ENCODE peak calls at places on chromosome 11, in seven cellular contexts. A, T, B, Q, M, F and E are unnamed samples.

GRCh38 chr11:104852811-104853210 is 45.4 kb downstream of the CASP12 start:
- DNase-seq in A (no peak), T (no peak), B (no peak), Q (no peak), M (no peak), F (no peak), E (no peak)

GRCh38 chr11:120781486-120782120 is 242.3 kb upstream of the TBCEL start:
- DNase-seq in A (no peak), T (no peak), B (no peak), Q (no peak), M (no peak), F (no peak), E (no peak)

GRCh38 chr11:102868359-102868758 is 6.4 kb downstream of the MMP12 start:
- DNase-seq in A (no peak), T (no peak), B (no peak), Q (no peak), M (no peak), F (no peak), E (no peak)

GRCh38 chr11:96000064-96000463 is 76.2 kb upstream of the MTMR2 start:
- DNase-seq in A (no peak), T (no peak), B (no peak), Q (no peak), M (peak; percentile 13), F (no peak), E (no peak)

GRCh38 chr11:81674211-81674610 is 1059.5 kb downstream of the FAM181B start:
- DNase-seq in A (no peak), T (no peak), B (no peak), Q (no peak), M (no peak), F (no peak), E (no peak)

GRCh38 chr11:4065086-4065485 is 29.5 kb upstream of the RRM1 start:
- DNase-seq in A (no peak), T (no peak), B (no peak), Q (no peak), M (no peak), F (no peak), E (no peak)

GRCh38 chr11:2665747-2666710 is 33.8 kb downstream of the KCNQ1OT1 start:
- DNase-seq in A (peak; percentile 21), T (peak; percentile 10), B (no peak), Q (no peak), M (no peak), F (peak; percentile 54), E (peak; percentile 51)

GRCh38 chr11:496834-497564 is 10.0 kb downstream of the RNH1 start:
- DNase-seq in A (no peak), T (no peak), B (no peak), Q (no peak), M (no peak), F (no peak), E (no peak)

GRCh38 chr11:1746956-1747752 is 3.2 kb downstream of the IFITM10 start:
- DNase-seq in A (no peak), T (no peak), B (no peak), Q (peak; percentile 15), M (no peak), F (no peak), E (no peak)

GRCh38 chr11:134557571-134558257 is 145.7 kb upstream of the B3GAT1 start:
- DNase-seq in A (no peak), T (no peak), B (no peak), Q (no peak), M (no peak), F (no peak), E (no peak)

GRCh38 chr11:30855383-30856006 is 269.3 kb upstream of the MPPED2 start:
- DNase-seq in A (no peak), T (no peak), B (no peak), Q (no peak), M (peak; percentile 9), F (no peak), E (no peak)

GRCh38 chr11:87628161-87628560 is 547.1 kb downstream of the RAB38 start:
- DNase-seq in A (no peak), T (no peak), B (no peak), Q (no peak), M (no peak), F (no peak), E (no peak)

GRCh38 chr11:75315439-75315805 is 36.0 kb downstream of the ARRB1 start:
- DNase-seq in A (no peak), T (no peak), B (no peak), Q (no peak), M (peak; percentile 28), F (no peak), E (no peak)

GRCh38 chr11:9385288-9385902 is 943 bp downstream of the IPO7 start:
- DNase-seq in A (peak; percentile 59), T (no peak), B (no peak), Q (no peak), M (no peak), F (no peak), E (no peak)

GRCh38 chr11:1750840-1751520 is 585 bp upstream of the IFITM10 start:
- DNase-seq in A (no peak), T (no peak), B (no peak), Q (no peak), M (no peak), F (no peak), E (no peak)

GRCh38 chr11:126512741-126513715 is 157.5 kb downstream of the ST3GAL4 start:
- DNase-seq in A (no peak), T (no peak), B (no peak), Q (no peak), M (no peak), F (no peak), E (no peak)

GRCh38 chr11:1749020-1749758 is 1.2 kb downstream of the IFITM10 start:
- DNase-seq in A (no peak), T (no peak), B (peak; percentile 46), Q (peak; percentile 56), M (no peak), F (no peak), E (no peak)

GRCh38 chr11:118168316-118168715 is 8.1 kb downstream of the SCN2B start:
- DNase-seq in A (no peak), T (no peak), B (no peak), Q (no peak), M (no peak), F (no peak), E (no peak)

GRCh38 chr11:118166641-118167040 is 9.8 kb downstream of the SCN2B start:
- DNase-seq in A (no peak), T (no peak), B (no peak), Q (no peak), M (no peak), F (no peak), E (no peak)

GRCh38 chr11:118167253-118167652 is 9.2 kb downstream of the SCN2B start:
- DNase-seq in A (no peak), T (no peak), B (no peak), Q (no peak), M (no peak), F (no peak), E (no peak)

GRCh38 chr11:118168751-118169150 is 7.7 kb downstream of the SCN2B start:
- DNase-seq in A (no peak), T (no peak), B (no peak), Q (no peak), M (no peak), F (no peak), E (no peak)

GRCh38 chr11:118167906-118168305 is 8.5 kb downstream of the SCN2B start:
- DNase-seq in A (no peak), T (no peak), B (no peak), Q (no peak), M (no peak), F (no peak), E (no peak)
- H3K27me3 ChIP-seq in A (peaks cover 69% of the 10 kb centered on the region), T (no peaks in the 10 kb centered on the region), B (no peaks in the 10 kb centered on the region), Q (no peaks in the 10 kb centered on the region), M (peaks cover 6% of the 10 kb centered on the region), F (no peaks in the 10 kb centered on the region), E (no peaks in the 10 kb centered on the region)

GRCh38 chr11:100930185-100930778 is 199.3 kb downstream of the PGR start:
- DNase-seq in A (no peak), T (no peak), B (no peak), Q (no peak), M (peak; percentile 64), F (no peak), E (no peak)

GRCh38 chr11:100925935-100926334 is 203.7 kb downstream of the PGR start:
- DNase-seq in A (no peak), T (no peak), B (no peak), Q (no peak), M (peak; percentile 37), F (no peak), E (no peak)

GRCh38 chr11:100929377-100929776 is 200.2 kb downstream of the PGR start:
- DNase-seq in A (no peak), T (no peak), B (no peak), Q (no peak), M (no peak), F (no peak), E (no peak)

GRCh38 chr11:100928426-100928825 is 201.2 kb downstream of the PGR start:
- DNase-seq in A (no peak), T (no peak), B (no peak), Q (no peak), M (no peak), F (no peak), E (no peak)

GRCh38 chr11:100927579-100927978 is 202.0 kb downstream of the PGR start:
- DNase-seq in A (no peak), T (no peak), B (no peak), Q (no peak), M (no peak), F (no peak), E (no peak)
- H3K9me3 ChIP-seq in A (no peaks in the 10 kb centered on the region), T (no peaks in the 10 kb centered on the region), B (no peaks in the 10 kb centered on the region), Q (no peaks in the 10 kb centered on the region), M (no peaks in the 10 kb centered on the region), F (no peaks in the 10 kb centered on the region), E (no peaks in the 10 kb centered on the region)

GRCh38 chr11:65897020-65897471 is 3.1 kb downstream of the FOSL1 start:
- DNase-seq in A (no peak), T (no peak), B (no peak), Q (no peak), M (no peak), F (no peak), E (no peak)

GRCh38 chr11:65900125-65900898 is at the start of gene FOSL1:
- DNase-seq in A (peak; percentile 96), T (peak; percentile 86), B (peak; percentile 89), Q (peak; percentile 83), M (peak; percentile 94), F (peak; percentile 65), E (peak; percentile 77)

GRCh38 chr11:65899356-65900124 is 648 bp downstream of the FOSL1 start:
- DNase-seq in A (peak; percentile 67), T (peak; percentile 45), B (peak; percentile 75), Q (no peak), M (peak; percentile 73), F (peak; percentile 26), E (no peak)

GRCh38 chr11:65900899-65901180 is 652 bp upstream of the FOSL1 start:
- DNase-seq in A (no peak), T (no peak), B (no peak), Q (no peak), M (no peak), F (no peak), E (no peak)

GRCh38 chr11:65898656-65899355 is 1.4 kb downstream of the FOSL1 start:
- DNase-seq in A (no peak), T (no peak), B (no peak), Q (no peak), M (no peak), F (no peak), E (no peak)
- TF ChIP-seq POLR2A in A (no peak), T (no peak), B (no peak), Q (no peak), M (peak; percentile 63), F (no peak), E (no peak)

DNA sequence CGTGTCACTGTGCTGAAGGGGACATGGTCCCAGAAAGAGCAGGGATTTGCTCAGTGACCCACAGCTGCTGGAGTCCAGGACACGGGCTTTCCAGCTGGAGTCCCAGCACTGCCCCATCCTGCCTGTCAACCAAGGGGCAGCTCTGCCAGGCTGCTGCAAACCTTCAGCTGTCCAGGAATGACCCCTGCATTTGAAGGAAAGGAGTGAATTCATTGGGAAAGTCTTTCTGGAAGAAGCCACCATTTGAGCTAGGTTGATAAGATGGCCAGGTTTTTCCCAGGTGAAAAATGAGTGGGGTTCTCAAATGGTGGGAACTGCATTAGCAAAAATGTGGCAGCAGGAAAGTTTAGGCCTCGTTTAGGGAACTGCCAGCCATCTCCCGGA is 9.4 kb downstream of the KCNK7 start:
- DNase-seq in A (no peak), T (no peak), B (no peak), Q (no peak), M (no peak), F (no peak), E (no peak)
- H3K27me3 ChIP-seq in A (no peaks in the 10 kb centered on the region), T (no peaks in the 10 kb centered on the region), B (no peaks in the 10 kb centered on the region), Q (no peaks in the 10 kb centered on the region), M (no peaks in the 10 kb centered on the region), F (no peaks in the 10 kb centered on the region), E (no peaks in the 10 kb centered on the region)